ENCODE peak calls at places on chromosomes 7 and 10, in ten cellular contexts. T, A, M, B, F, L, R, C, I and J are unnamed samples.

GRCh38 chr7:158246272-158246959 is 341.2 kb downstream of the PTPRN2 start:
- DNase-seq in R (no peak), L (no peak), B (no peak), A (no peak), T (no peak), C (peak), M (no peak), I (no peak), F (no peak), J (peak)

GRCh38 chr10:11933837-11934236 is 108.8 kb downstream of the UPF2 start:
- DNase-seq in F (no peak), M (no peak), B (no peak), I (no peak), A (no peak), T (no peak), R (no peak), C (no peak), L (no peak), J (no peak)

GRCh38 chr10:104274762-104275721 is 6.1 kb downstream of the GSTO2 start:
- DNase-seq in I (peak), T (peak), L (peak), B (no peak), A (peak), R (peak), C (peak), F (peak), M (peak), J (no peak)

GRCh38 chr7:128076831-128077271 is 45.6 kb upstream of the LRRC4 start:
- DNase-seq in B (no peak), M (peak), T (peak), C (peak), F (no peak), I (no peak), R (no peak), L (no peak), A (peak), J (no peak)

GRCh38 chr7:156442503-156442902 is 198.1 kb upstream of the RNF32 start:
- DNase-seq in B (no peak), I (no peak), M (no peak), F (no peak), A (no peak), T (no peak), C (no peak), L (no peak), R (no peak), J (no peak)

GRCh38 chr7:132249591-132249971 is 326.7 kb downstream of the PLXNA4 start:
- DNase-seq in B (no peak), F (peak), I (no peak), R (no peak), L (peak), A (no peak), C (peak), M (peak), T (no peak), J (peak)

GRCh38 chr10:120969219-120969645 is 118.1 kb downstream of the WDR11 start:
- DNase-seq in I (no peak), M (no peak), F (no peak), C (no peak), R (no peak), B (no peak), T (no peak), L (peak), A (no peak), J (no peak)

GRCh38 chr7:15667999-15668398 is 18.5 kb downstream of the MEOX2 start:
- DNase-seq in R (no peak), I (no peak), B (no peak), M (no peak), L (no peak), A (no peak), C (no peak), T (no peak), F (no peak), J (no peak)

GRCh38 chr10:125117941-125118630 is 42.3 kb downstream of the CTBP2 start:
- DNase-seq in M (no peak), R (no peak), T (peak), F (no peak), I (no peak), C (peak), L (no peak), B (peak), A (peak), J (no peak)

GRCh38 chr10:1327759-1328158 is 271.6 kb downstream of the WDR37 start:
- DNase-seq in B (no peak), L (no peak), C (no peak), A (no peak), I (no peak), R (no peak), F (no peak), M (no peak), T (no peak), J (no peak)

GRCh38 chr7:90552521-90552920 is 43.6 kb upstream of the CDK14 start:
- DNase-seq in F (no peak), T (no peak), A (no peak), B (no peak), M (no peak), C (no peak), R (no peak), L (peak), I (no peak), J (no peak)

GRCh38 chr10:122062831-122063674 is 74.1 kb downstream of the TACC2 start:
- DNase-seq in T (peak), M (peak), R (no peak), A (peak), L (peak), I (peak), B (peak), C (peak), F (peak), J (peak)

GRCh38 chr10:123443924-123444323 is 222.2 kb upstream of the GPR26 start:
- DNase-seq in I (no peak), T (no peak), R (no peak), M (no peak), B (no peak), C (no peak), L (no peak), A (no peak), F (no peak), J (no peak)

GRCh38 chr10:85319826-85320225 is 991.4 kb downstream of the CCSER2 start:
- DNase-seq in A (no peak), M (no peak), B (no peak), L (no peak), I (no peak), R (peak), T (no peak), C (no peak), F (peak), J (no peak)

GRCh38 chr10:133307776-133308430 is 769 bp downstream of the TUBGCP2 start:
- DNase-seq in B (peak), C (peak), R (no peak), I (no peak), T (peak), A (peak), F (peak), L (peak), M (peak), J (no peak)

GRCh38 chr10:117980216-117980615 is 66.5 kb downstream of the RAB11FIP2 start:
- DNase-seq in R (no peak), B (no peak), L (peak), A (no peak), T (no peak), F (no peak), C (no peak), M (no peak), I (no peak), J (no peak)

GRCh38 chr10:118840071-118840775 is 85.5 kb upstream of the CACUL1 start:
- DNase-seq in T (no peak), M (no peak), A (no peak), I (peak), F (no peak), B (no peak), R (no peak), L (peak), C (no peak), J (no peak)

GRCh38 chr7:55230014-55230413 is 135.1 kb upstream of the LANCL2 start:
- DNase-seq in A (no peak), C (no peak), M (no peak), T (no peak), L (no peak), B (no peak), F (no peak), R (no peak), I (no peak), J (no peak)

GRCh38 chr7:28782362-28782761 is 175.8 kb downstream of the TRIL start:
- DNase-seq in T (no peak), I (no peak), M (no peak), B (no peak), C (no peak), L (no peak), A (no peak), F (no peak), R (no peak), J (no peak)

GRCh38 chr10:47186941-47187340 is 113.1 kb upstream of the GDF10 start:
- DNase-seq in I (no peak), C (no peak), B (no peak), A (no peak), R (no peak), T (no peak), M (no peak), F (no peak), L (no peak), J (no peak)

GRCh38 chr10:58645762-58646161 is 133.1 kb downstream of the BICC1 start:
- DNase-seq in I (no peak), F (no peak), R (no peak), B (no peak), A (no peak), L (peak), T (no peak), M (no peak), C (no peak), J (no peak)

GRCh38 chr7:113677811-113678210 is 241.0 kb downstream of the PPP1R3A start:
- DNase-seq in F (no peak), T (no peak), M (no peak), B (no peak), R (no peak), I (no peak), A (no peak), L (no peak), C (no peak), J (no peak)
- TF ChIP-seq CTCF in F (no peak), T (no peak), M (no peak), B (no peak), R (no peak), I (no peak), A (no peak), L (no peak), C (no peak), J (no peak)

GRCh38 chr7:148701414-148701813 is 2.7 kb downstream of the CUL1 start:
- DNase-seq in A (no peak), R (no peak), F (no peak), C (no peak), M (no peak), B (no peak), T (no peak), L (no peak), I (no peak), J (no peak)
- H3K27ac ChIP-seq in A (no peak), R (no peak), F (peak), C (no peak), M (no peak), B (peak), T (no peak), L (no peak), I (no peak), J (no peak)

DNA sequence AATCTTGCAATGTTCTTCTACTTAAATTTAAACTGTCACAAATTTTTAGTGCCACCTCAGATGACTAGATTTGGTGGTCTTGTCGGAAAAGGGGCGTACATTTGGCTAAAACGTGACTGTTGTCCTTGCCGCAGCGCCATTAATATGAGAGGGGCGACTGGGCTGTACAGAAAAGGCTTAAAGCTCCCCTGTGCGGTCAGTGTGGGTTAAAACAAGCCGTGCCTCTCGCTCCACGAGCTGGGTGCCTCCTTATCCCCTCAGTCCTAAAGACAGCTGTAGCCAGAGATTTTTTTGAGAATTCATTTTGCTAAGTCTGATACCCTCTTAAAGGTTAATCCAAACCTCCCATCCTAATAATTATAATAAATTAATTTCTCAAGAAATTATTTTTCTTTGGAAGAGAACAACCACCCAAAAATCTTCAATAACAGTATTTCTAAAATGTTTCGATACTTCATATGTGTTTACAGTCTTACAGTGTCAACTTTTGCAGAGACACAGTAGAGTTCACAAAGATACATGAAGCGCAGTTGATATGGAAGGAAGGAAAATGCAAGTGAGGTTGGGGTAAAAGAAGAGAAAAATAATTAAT is 68.6 kb downstream of the C7orf25 start:
- DNase-seq in T (peak), I (peak), M (peak), B (peak), A (peak), C (peak), F (peak), R (peak), L (peak), J (no peak)
- TF ChIP-seq CTCF in T (peak), I (peak), M (peak), B (peak), A (peak), C (peak), F (peak), R (peak), L (peak), J (no peak)

DNA sequence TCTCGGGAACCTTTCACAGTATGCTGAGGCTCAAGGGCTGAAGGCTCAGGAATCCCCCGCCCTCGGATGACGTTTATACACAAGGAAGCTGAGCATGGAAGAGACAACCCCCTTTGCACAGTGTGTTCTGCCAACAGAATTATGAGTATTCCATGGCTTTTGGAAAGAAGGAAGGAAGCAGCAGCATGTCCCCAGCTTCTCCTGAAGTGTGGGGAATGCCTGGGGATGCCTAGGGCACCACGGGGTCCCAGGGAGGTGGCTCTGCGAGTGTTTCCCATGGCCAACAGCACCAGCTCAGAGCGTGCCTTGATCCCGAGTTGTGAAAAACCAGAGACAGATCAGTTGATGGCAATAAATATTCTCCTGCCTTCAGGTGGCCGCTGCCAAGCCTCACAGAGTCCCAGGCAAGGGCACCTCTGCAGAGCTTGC is 88.8 kb upstream of the DDC start:
- DNase-seq in A (no peak), L (no peak), F (no peak), B (peak), I (no peak), T (no peak), R (no peak), C (peak), M (no peak), J (peak)
- H3K27ac ChIP-seq in A (no peak), L (no peak), F (no peak), B (peak), I (no peak), T (peak), R (peak), C (peak), M (no peak), J (peak)

GRCh38 chr7:91603707-91604106 is 276.8 kb downstream of the MTERF1 start:
- DNase-seq in A (no peak), R (no peak), F (no peak), T (no peak), B (no peak), M (no peak), C (no peak), L (no peak), I (no peak), J (no peak)

DNA sequence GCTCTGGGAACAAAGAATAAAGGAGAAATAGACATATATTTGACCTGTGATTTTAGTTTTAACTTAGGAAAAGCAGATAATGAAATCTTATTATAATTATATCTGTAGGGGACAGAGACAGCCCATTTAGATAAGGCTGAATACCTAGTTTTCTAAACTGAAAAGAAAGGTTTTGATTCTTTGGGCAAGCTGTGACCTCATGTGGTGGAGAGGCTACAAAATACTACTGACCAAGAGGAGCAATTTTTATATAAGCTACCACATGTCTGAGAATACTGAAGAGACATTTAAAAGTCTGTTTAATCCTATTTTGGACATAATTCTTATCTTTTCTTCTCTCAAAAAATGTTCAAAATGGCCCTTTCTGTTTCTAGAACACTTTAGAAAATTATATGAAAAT is 271.0 kb downstream of the MTERF1 start:
- DNase-seq in M (no peak), C (no peak), B (no peak), A (no peak), L (no peak), I (no peak), T (no peak), F (no peak), R (no peak), J (no peak)
- TF ChIP-seq CTCF in M (peak), C (no peak), B (peak), A (no peak), L (no peak), I (no peak), T (no peak), F (no peak), R (no peak), J (no peak)